ENCODE peak calls at places on chromosomes 3 and 15, in nine cellular contexts. V, C, A, N, Q, T, J, L and H are unnamed samples.

GRCh38 chr3:171838218-171838720 is 4.9 kb upstream of the TMEM212 start:
- DNase-seq in V (peak; percentile 57), T (no peak), A (peak; percentile 90), L (peak; percentile 75), C (no peak), N (no peak), Q (no peak), J (no peak), H (no peak)

GRCh38 chr15:99010743-99011142 is 3.2 kb upstream of the PGPEP1L start:
- DNase-seq in C (no peak), J (no peak), A (no peak), Q (no peak), V (no peak), T (no peak), N (no peak), L (no peak), H (no peak)

GRCh38 chr3:113231827-113232253 is 20.5 kb downstream of the BOC start:
- DNase-seq in V (no peak), Q (no peak), N (no peak), C (peak; percentile 91), A (peak; percentile 58), T (no peak), J (no peak), L (no peak), H (no peak)

GRCh38 chr15:71162309-71162708 is 47.0 kb downstream of the THSD4 start:
- DNase-seq in N (no peak), T (no peak), Q (no peak), A (no peak), V (no peak), J (no peak), C (no peak), L (no peak), H (no peak)

GRCh38 chr3:152650177-152650576 is 184.8 kb upstream of the P2RY1 start:
- DNase-seq in C (no peak), A (peak; percentile 12), N (no peak), V (no peak), Q (no peak), J (no peak), T (no peak), L (no peak), H (no peak)

GRCh38 chr3:27644936-27645335 is 77.2 kb downstream of the EOMES start:
- DNase-seq in L (no peak), Q (no peak), V (no peak), C (no peak), T (no peak), J (no peak), N (no peak), A (no peak), H (no peak)

GRCh38 chr3:105715372-105715771 is 153.4 kb downstream of the CBLB start:
- DNase-seq in T (no peak), Q (no peak), V (no peak), L (no peak), A (no peak), N (no peak), J (no peak), C (peak; percentile 39), H (no peak)

GRCh38 chr15:68149059-68149458 is 56.1 kb downstream of the CALML4 start:
- DNase-seq in J (no peak), A (no peak), L (no peak), C (peak; percentile 20), T (no peak), N (no peak), V (no peak), Q (no peak), H (no peak)

GRCh38 chr15:90407871-90408317 is 19.9 kb downstream of the IQGAP1 start:
- DNase-seq in V (no peak), A (no peak), N (no peak), T (no peak), C (no peak), L (no peak), Q (no peak), J (no peak), H (no peak)

GRCh38 chr3:112136959-112137693 is 4.1 kb upstream of the GCSAM start:
- DNase-seq in Q (no peak), C (peak; percentile 36), V (no peak), N (no peak), L (no peak), A (peak; percentile 42), T (no peak), J (peak; percentile 18), H (no peak)

GRCh38 chr3:129439381-129439816 is 349 bp downstream of the MBD4 start:
- DNase-seq in Q (peak; percentile 31), J (peak; percentile 60), N (no peak), L (peak; percentile 73), A (no peak), C (peak; percentile 73), V (no peak), T (peak; percentile 23), H (peak; percentile 32)

GRCh38 chr3:179880868-179881267 is 155.9 kb downstream of the PEX5L start:
- DNase-seq in A (no peak), N (no peak), J (no peak), Q (no peak), V (no peak), T (no peak), C (no peak), L (no peak), H (no peak)

GRCh38 chr15:44227584-44227983 is 32.5 kb upstream of the FRMD5 start:
- DNase-seq in A (peak; percentile 4), Q (no peak), C (no peak), J (no peak), V (no peak), L (no peak), N (no peak), T (no peak), H (no peak)

GRCh38 chr3:42516443-42516842 is 14.0 kb downstream of the VIPR1 start:
- DNase-seq in T (no peak), Q (no peak), A (no peak), V (no peak), J (no peak), C (no peak), N (no peak), L (no peak), H (no peak)

GRCh38 chr3:140206196-140207040 is 271.4 kb downstream of the CLSTN2 start:
- DNase-seq in A (no peak), C (peak; percentile 43), J (no peak), N (no peak), L (no peak), T (no peak), Q (no peak), V (no peak), H (no peak)

GRCh38 chr3:187623285-187623814 is 46.8 kb downstream of the SST start:
- DNase-seq in L (no peak), T (no peak), Q (no peak), A (no peak), V (no peak), C (no peak), N (no peak), J (no peak), H (no peak)

GRCh38 chr15:89087066-89087829 is 1.0 kb upstream of the ABHD2 start:
- DNase-seq in A (no peak), C (no peak), T (no peak), J (no peak), N (no peak), Q (no peak), L (no peak), V (no peak), H (no peak)

GRCh38 chr3:156620901-156621300 is 53.5 kb upstream of the TIPARP start:
- DNase-seq in V (no peak), T (no peak), Q (no peak), N (no peak), A (no peak), L (no peak), C (no peak), J (no peak), H (no peak)